ENCODE peak calls at places on chromosomes 16 and 17, in six cellular contexts. R is H9, W is H1, M is mesenchymal stem cell, Z is neuronal stem cell, J is trophoblast cell. I is an unnamed sample.

GRCh38 chr16:50744911-50745310 is 3.0 kb downstream of the CYLD start:
- DNase-seq in J (no peak), W (no peak), R (no peak), Z (no peak), M (no peak), I (peak)

GRCh38 chr17:6749519-6749918 is 6.3 kb upstream of the XAF1 start:
- DNase-seq in J (no peak), M (no peak), R (no peak), Z (no peak), W (no peak), I (no peak)

GRCh38 chr16:818592-818991 is 18.1 kb upstream of the GNG13 start:
- DNase-seq in R (no peak), W (no peak), J (no peak), Z (no peak), M (no peak), I (no peak)

GRCh38 chr17:81846743-81847689 is 12.2 kb upstream of the PPP1R27 start:
- DNase-seq in Z (no peak), W (no peak), M (no peak), J (no peak), R (no peak), I (no peak)

GRCh38 chr16:49706620-49707355 is 149.1 kb downstream of the ZNF423 start:
- DNase-seq in W (no peak), J (no peak), Z (no peak), M (no peak), R (no peak), I (no peak)

GRCh38 chr17:81461607-81462500 is 50.7 kb downstream of the ACTG1 start:
- DNase-seq in J (peak), W (peak), M (no peak), Z (no peak), R (no peak), I (no peak)

GRCh38 chr17:6605142-6605541 is 35.4 kb downstream of the KIAA0753 start:
- DNase-seq in W (no peak), J (no peak), R (no peak), Z (no peak), M (no peak), I (no peak)

GRCh38 chr17:74305865-74306654 is 20.0 kb upstream of the KIF19 start:
- DNase-seq in W (no peak), J (no peak), R (peak), M (no peak), Z (no peak), I (no peak)

GRCh38 chr16:21222495-21223337 is 10.8 kb upstream of the ANKS4B start:
- DNase-seq in M (no peak), W (no peak), Z (no peak), R (no peak), J (peak), I (no peak)

GRCh38 chr17:74351552-74352210 is 10.0 kb downstream of the BTBD17 start:
- DNase-seq in W (no peak), Z (peak), J (no peak), R (peak), M (no peak), I (no peak)

GRCh38 chr17:52709724-52710123 is 551.2 kb upstream of the CA10 start:
- DNase-seq in M (no peak), R (no peak), W (no peak), Z (no peak), J (no peak), I (no peak)

GRCh38 chr17:44174427-44174826 is 3.9 kb downstream of the ASB16 start:
- DNase-seq in M (no peak), J (no peak), R (no peak), W (no peak), Z (no peak), I (no peak)

GRCh38 chr16:88422733-88423447 is 30.2 kb upstream of the ZFPM1 start:
- DNase-seq in R (no peak), M (no peak), Z (no peak), W (no peak), J (no peak), I (no peak)

GRCh38 chr17:28940675-28941074 is 10.6 kb downstream of the PHF12 start:
- DNase-seq in R (no peak), Z (no peak), J (no peak), W (no peak), M (no peak), I (no peak)

GRCh38 chr17:78019367-78019975 is 61.0 kb downstream of the TNRC6C start:
- DNase-seq in Z (no peak), W (no peak), R (no peak), M (peak), J (peak), I (peak)

GRCh38 chr17:17377071-17377487 is 73.9 kb downstream of the NT5M start:
- DNase-seq in W (no peak), R (no peak), M (no peak), Z (no peak), J (no peak), I (no peak)

GRCh38 chr17:72102366-72102765 is 18.5 kb upstream of the SOX9 start:
- DNase-seq in J (no peak), R (no peak), W (no peak), M (no peak), Z (no peak), I (no peak)

GRCh38 chr17:45096141-45096540 is 35.0 kb downstream of the NMT1 start:
- DNase-seq in M (peak), J (peak), Z (no peak), R (peak), W (no peak), I (peak)

GRCh38 chr16:8655184-8655717 is 19.2 kb upstream of the ABAT start:
- DNase-seq in Z (no peak), W (no peak), R (peak), J (peak), M (peak), I (peak)

GRCh38 chr17:40791808-40792436 is 7.8 kb downstream of the KRT28 start:
- DNase-seq in Z (peak), W (no peak), R (no peak), J (peak), M (peak), I (peak)

GRCh38 chr16:67964477-67965131 is 3.8 kb downstream of the SLC12A4 start:
- DNase-seq in W (no peak), R (no peak), J (no peak), M (no peak), Z (no peak), I (no peak)

GRCh38 chr17:36703860-36704266 is 102.5 kb downstream of the MRM1 start:
- DNase-seq in R (peak), Z (peak), M (peak), W (peak), J (peak), I (peak)

GRCh38 chr16:50548659-50549560 is 714 bp downstream of the NKD1 start:
- DNase-seq in Z (peak), R (no peak), M (peak), W (no peak), J (no peak), I (no peak)

GRCh38 chr16:66903544-66904427 is 14.9 kb downstream of the CDH16 start:
- DNase-seq in W (no peak), Z (no peak), M (no peak), R (no peak), J (no peak), I (no peak)

GRCh38 chr17:29699283-29699682 is 76.6 kb upstream of the CORO6 start:
- DNase-seq in Z (no peak), J (no peak), W (no peak), R (no peak), M (no peak), I (no peak)

GRCh38 chr17:8137645-8138342 is 13.9 kb upstream of the HES7 start:
- DNase-seq in R (peak), Z (no peak), J (no peak), M (peak), W (no peak), I (no peak)

DNA sequence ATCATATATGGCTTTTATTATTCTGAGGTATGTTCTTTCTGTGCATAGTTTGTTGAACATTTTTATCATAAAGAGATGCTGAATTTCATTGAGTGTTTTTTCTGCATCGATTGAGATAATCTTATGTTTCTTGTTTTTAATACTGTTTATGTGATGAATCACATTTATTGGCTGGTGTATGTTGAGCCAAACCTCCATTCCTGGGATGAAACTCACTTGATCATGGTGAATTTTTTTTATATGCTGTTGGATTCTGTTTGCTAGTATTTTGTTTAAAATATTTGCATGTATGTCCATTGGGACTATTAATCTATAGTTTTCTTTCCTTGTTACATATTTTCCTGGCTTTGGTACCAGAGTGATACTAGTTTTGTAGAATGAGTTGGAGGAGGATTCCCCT is 500.2 kb downstream of the CDH11 start:
- DNase-seq in W (no peak), R (no peak), J (no peak), M (no peak), Z (no peak), I (no peak)
- H4K91ac ChIP-seq in W (no peak), R (no peak), J (no peak), M (no peak), Z (no peak), I (no peak)

GRCh38 chr17:21524211-21524591 is 148.0 kb downstream of the KCNJ12 start:
- DNase-seq in R (no peak), M (no peak), Z (no peak), J (peak), W (peak), I (peak)

GRCh38 chr17:21528031-21528684 is 152.0 kb downstream of the KCNJ12 start:
- DNase-seq in W (peak), J (no peak), Z (no peak), M (no peak), R (no peak), I (no peak)

GRCh38 chr17:21522755-21523154 is 146.6 kb downstream of the KCNJ12 start:
- DNase-seq in M (no peak), R (no peak), J (no peak), W (peak), Z (no peak), I (no peak)

GRCh38 chr17:21525464-21526130 is 149.4 kb downstream of the KCNJ12 start:
- DNase-seq in Z (no peak), J (no peak), W (peak), M (no peak), R (no peak), I (no peak)

GRCh38 chr17:21523482-21524210 is 147.5 kb downstream of the KCNJ12 start:
- DNase-seq in W (peak), Z (no peak), R (no peak), M (no peak), J (no peak), I (no peak)
- H3K9ac ChIP-seq in W (no peak), Z (no peak), R (no peak), M (no peak), J (no peak), I (no peak)

GRCh38 chr17:79934653-79934970 is 95.4 kb upstream of the CBX4 start:
- DNase-seq in M (no peak), R (no peak), W (no peak), Z (no peak), J (no peak), I (no peak)

GRCh38 chr17:79936661-79937434 is 97.6 kb upstream of the CBX4 start:
- DNase-seq in R (no peak), M (no peak), W (no peak), J (no peak), Z (no peak), I (no peak)

GRCh38 chr17:79935197-79935844 is 96.1 kb upstream of the CBX4 start:
- DNase-seq in J (no peak), M (no peak), Z (no peak), R (peak), W (no peak), I (no peak)

GRCh38 chr17:79937435-79937870 is 98.2 kb upstream of the CBX4 start:
- DNase-seq in J (no peak), R (no peak), W (no peak), M (no peak), Z (no peak), I (no peak)

GRCh38 chr17:79935845-79936470 is 96.7 kb upstream of the CBX4 start:
- DNase-seq in M (no peak), R (no peak), W (no peak), Z (no peak), J (no peak), I (no peak)
- H4K91ac ChIP-seq in M (no peak), R (no peak), W (no peak), Z (no peak), J (no peak), I (no peak)

GRCh38 chr17:61326330-61326729 is 73.3 kb upstream of the TBX2 start:
- DNase-seq in R (no peak), W (no peak), M (no peak), Z (no peak), J (no peak), I (no peak)
- H3K9ac ChIP-seq in R (no peak), W (no peak), M (peak), Z (no peak), J (no peak), I (no peak)

GRCh38 chr17:32696426-32696825 is 180.5 kb downstream of the MYO1D start:
- DNase-seq in W (no peak), M (no peak), R (no peak), Z (no peak), J (no peak), I (no peak)
- H4K91ac ChIP-seq in W (no peak), M (no peak), R (no peak), Z (no peak), J (no peak), I (no peak)

GRCh38 chr17:58341861-58342475 is 10.0 kb downstream of the SUPT4H1 start:
- DNase-seq in W (no peak), R (no peak), M (no peak), J (no peak), Z (no peak), I (no peak)
- H3K9ac ChIP-seq in W (no peak), R (no peak), M (no peak), J (no peak), Z (no peak), I (no peak)